ENCODE peak calls at places on chromosomes 7 and 10, in six cellular contexts. S is prostate gland, L is right cardiac atrium, C is mesendoderm, Y is H7, P is T-helper 2 cell. G is an unnamed sample.

GRCh38 chr7:44320794-44321371 is 4.5 kb downstream of the CAMK2B start:
- DNase-seq in S (no peak), L (no peak), C (no peak), Y (no peak), P (no peak), G (no peak)

GRCh38 chr10:52308251-52309031 is 5.6 kb upstream of the DKK1 start:
- DNase-seq in S (peak), L (peak), C (peak), Y (peak), P (no peak), G (no peak)

GRCh38 chr7:106571563-106571962 is 89.4 kb downstream of the CCDC71L start:
- DNase-seq in S (no peak), L (no peak), C (no peak), Y (no peak), P (no peak), G (no peak)

GRCh38 chr7:148408307-148408706 is 182.3 kb upstream of the C7orf33 start:
- DNase-seq in S (no peak), L (no peak), C (no peak), Y (no peak), P (no peak), G (no peak)

GRCh38 chr7:155998328-155998691 is 186.0 kb upstream of the SHH start:
- DNase-seq in S (no peak), L (no peak), C (no peak), Y (peak), P (no peak), G (no peak)

GRCh38 chr7:26291699-26292538 is at the start of gene SNX10:
- DNase-seq in S (peak), L (peak), C (peak), Y (peak), P (peak), G (no peak)

GRCh38 chr7:997404-998395 is 14.7 kb downstream of the CYP2W1 start:
- DNase-seq in S (no peak), L (no peak), C (peak), Y (peak), P (no peak), G (no peak)

GRCh38 chr7:100744605-100745004 is 11.2 kb downstream of the ZAN start:
- DNase-seq in S (no peak), L (no peak), C (no peak), Y (peak), P (no peak), G (no peak)

GRCh38 chr7:91683823-91684222 is 196.7 kb downstream of the MTERF1 start:
- DNase-seq in S (no peak), L (no peak), C (no peak), Y (no peak), P (no peak), G (no peak)

GRCh38 chr10:49408437-49409306 is 12.8 kb upstream of the DRGX start:
- DNase-seq in S (no peak), L (no peak), C (peak), Y (peak), P (no peak), G (no peak)

GRCh38 chr7:90717286-90718060 is 121.4 kb downstream of the CDK14 start:
- DNase-seq in S (peak), L (no peak), C (no peak), Y (no peak), P (no peak), G (no peak)

GRCh38 chr10:99658622-99659030 is 683 bp upstream of the ENTPD7 start:
- DNase-seq in S (peak), L (peak), C (peak), Y (peak), P (peak), G (peak)

GRCh38 chr10:124354411-124355382 is 64.0 kb downstream of the OAT start:
- DNase-seq in S (no peak), L (peak), C (peak), Y (peak), P (no peak), G (no peak)